ENCODE peak calls at places on chromosomes 7 and 10, in nine cellular contexts. K is suprapubic skin, I is transverse colon, D is vagina, T is HCT116, U is sigmoid colon, M is spleen, V is GM12878, N is esophagus muscularis mucosa. Q is an unnamed sample. For H3K9me3, the result is how much of the 10 kb centered on the place peaks cover.

GRCh38 chr7:150901160-150902035 is 49.1 kb downstream of the AOC1 start:
- DNase-seq in U (no peak), V (no peak), D (no peak), K (no peak), I (peak), T (no peak), N (no peak), M (no peak), Q (no peak)

GRCh38 chr10:30931094-30931493 is 100.6 kb downstream of the ZNF438 start:
- DNase-seq in M (no peak), I (no peak), D (no peak), K (no peak), T (no peak), N (no peak), U (no peak), V (no peak), Q (no peak)

GRCh38 chr10:27745380-27745718 is 270 bp downstream of the MKX start:
- DNase-seq in T (no peak), D (no peak), V (no peak), I (peak), M (peak), N (no peak), U (peak), K (no peak), Q (no peak)

GRCh38 chr10:55398463-55398862 is 597.4 kb upstream of the PCDH15 start:
- DNase-seq in K (no peak), D (no peak), T (no peak), N (no peak), I (no peak), U (no peak), M (no peak), V (no peak), Q (no peak)

GRCh38 chr10:128058106-128058745 is 68.0 kb downstream of the MKI67 start:
- DNase-seq in U (no peak), K (no peak), N (no peak), V (no peak), M (peak), D (no peak), I (no peak), T (no peak), Q (no peak)

GRCh38 chr7:41573017-41573416 is 129.9 kb downstream of the INHBA start:
- DNase-seq in K (no peak), D (no peak), N (no peak), T (no peak), M (no peak), U (no peak), V (no peak), I (no peak), Q (no peak)

GRCh38 chr10:75853085-75853484 is 421.7 kb downstream of the LRMDA start:
- DNase-seq in D (no peak), V (no peak), U (no peak), I (no peak), K (no peak), M (no peak), T (no peak), N (peak), Q (no peak)

GRCh38 chr10:67492317-67493019 is 203.5 kb downstream of the CTNNA3 start:
- DNase-seq in M (no peak), V (no peak), I (no peak), U (no peak), K (no peak), N (no peak), D (no peak), T (no peak), Q (no peak)

GRCh38 chr10:132545659-132546367 is 8.2 kb downstream of the INPP5A start:
- DNase-seq in D (no peak), M (peak), K (peak), V (no peak), I (no peak), N (no peak), U (peak), T (no peak), Q (no peak)

GRCh38 chr10:63675171-63675570 is 154.0 kb downstream of the REEP3 start:
- DNase-seq in D (no peak), T (no peak), I (no peak), V (no peak), M (no peak), N (no peak), K (no peak), U (no peak), Q (no peak)

GRCh38 chr7:2019693-2020511 is 212.8 kb downstream of the MAD1L1 start:
- DNase-seq in N (no peak), D (no peak), I (peak), U (peak), M (peak), K (peak), T (no peak), V (no peak), Q (no peak)

GRCh38 chr7:134088199-134088598 is 38.9 kb upstream of the LRGUK start:
- DNase-seq in K (no peak), D (no peak), V (no peak), U (no peak), I (no peak), N (no peak), T (no peak), M (no peak), Q (no peak)

GRCh38 chr7:34845666-34846361 is 187.8 kb downstream of the NPSR1 start:
- DNase-seq in T (no peak), U (no peak), N (peak), V (no peak), I (no peak), M (no peak), D (no peak), K (no peak), Q (no peak)

GRCh38 chr10:29064665-29065064 is 224.2 kb upstream of the LYZL1 start:
- DNase-seq in N (no peak), I (no peak), M (no peak), K (no peak), V (no peak), U (no peak), D (no peak), T (no peak), Q (no peak)

GRCh38 chr7:137882261-137882668 is 35.5 kb upstream of the DGKI start:
- DNase-seq in D (no peak), T (peak), U (peak), N (no peak), I (no peak), V (peak), K (no peak), M (no peak), Q (no peak)

GRCh38 chr10:103969436-103969835 is 2.5 kb downstream of the SLK start:
- DNase-seq in K (no peak), T (no peak), V (no peak), N (no peak), D (no peak), M (no peak), U (no peak), I (no peak), Q (no peak)

GRCh38 chr7:98196706-98197605 is 14.3 kb upstream of the BHLHA15 start:
- DNase-seq in D (no peak), U (no peak), I (no peak), K (no peak), V (no peak), M (no peak), N (no peak), T (no peak), Q (no peak)

GRCh38 chr7:38232475-38233366 is 40.7 kb downstream of the TARP start:
- DNase-seq in V (peak), M (peak), D (no peak), K (no peak), I (peak), N (no peak), U (no peak), T (no peak), Q (no peak)

GRCh38 chr7:97971120-97971989 is 18.6 kb downstream of the OCM2 start:
- DNase-seq in I (peak), U (no peak), N (no peak), V (peak), D (no peak), T (no peak), M (no peak), K (no peak), Q (no peak)

GRCh38 chr10:103616705-103617361 is 123.3 kb downstream of the NEURL1 start:
- DNase-seq in D (no peak), I (peak), T (no peak), U (peak), N (no peak), V (no peak), M (no peak), K (peak), Q (no peak)

GRCh38 chr10:19791032-19791431 is 25.2 kb upstream of the PLXDC2 start:
- DNase-seq in T (no peak), N (no peak), V (no peak), U (no peak), M (no peak), I (no peak), D (no peak), K (no peak), Q (no peak)

GRCh38 chr10:5079306-5079830 is 14.8 kb upstream of the AKR1C3 start:
- DNase-seq in N (no peak), K (no peak), I (no peak), T (no peak), V (no peak), U (no peak), D (no peak), M (no peak), Q (no peak)

GRCh38 chr7:111192614-111193053 is 101.7 kb downstream of the LRRN3 start:
- DNase-seq in V (no peak), D (no peak), K (no peak), M (no peak), I (no peak), T (no peak), N (no peak), U (no peak), Q (no peak)

GRCh38 chr10:114157912-114158311 is 16.1 kb downstream of the CCDC186 start:
- DNase-seq in I (no peak), N (no peak), K (no peak), U (no peak), T (no peak), D (no peak), V (no peak), M (no peak), Q (no peak)

GRCh38 chr7:129664029-129665012 is 52.8 kb downstream of the NRF1 start:
- DNase-seq in I (no peak), V (peak), D (no peak), N (no peak), K (no peak), M (no peak), U (no peak), T (peak), Q (no peak)
- TF ChIP-seq CTCF in I (peak), V (peak), D (peak), N (peak), K (no peak), M (peak), U (peak), T (peak), Q (peak)

GRCh38 chr7:78019457-78020130 is 221.0 kb downstream of the PHTF2 start:
- DNase-seq in V (no peak), T (peak), K (peak), D (no peak), U (peak), I (peak), N (peak), M (peak), Q (peak)
- TF ChIP-seq POLR2AphosphoS5 in V (no peak), T (peak), K (peak), D (peak), U (peak), I (peak), N (peak), M (peak), Q (peak)

GRCh38 chr10:120989279-120989678 is 138.1 kb downstream of the WDR11 start:
- DNase-seq in N (peak), V (no peak), I (no peak), D (no peak), T (no peak), U (no peak), M (no peak), K (no peak), Q (no peak)
- H3K9me3 ChIP-seq in N (under half), V (under half), I (under half), D (under half), T (under half), U (under half), M (half or more), K (under half), Q (under half)

DNA sequence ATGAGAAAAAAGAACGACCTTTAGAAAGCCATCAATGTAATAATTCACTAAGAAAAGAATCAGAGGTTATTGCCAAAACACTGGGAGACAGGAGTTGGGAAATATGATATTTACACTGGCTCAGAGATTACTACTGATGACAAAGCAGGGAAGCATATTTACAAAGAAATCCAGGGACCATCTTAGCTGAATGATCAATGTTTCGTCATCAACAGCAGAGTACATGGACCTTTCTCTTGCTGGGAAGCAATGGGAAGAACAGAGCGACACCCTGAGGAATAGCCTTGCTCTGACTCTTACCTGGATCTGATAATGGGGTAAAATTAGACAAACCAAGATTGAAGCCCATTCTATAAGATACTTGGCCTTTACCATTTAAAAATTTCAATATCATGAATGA is 1293.5 kb downstream of the XPNPEP1 start:
- DNase-seq in U (no peak), M (no peak), D (no peak), V (no peak), T (no peak), K (no peak), N (no peak), I (no peak), Q (no peak)
- TF ChIP-seq CTCF in U (no peak), M (no peak), D (no peak), V (no peak), T (no peak), K (no peak), N (no peak), I (no peak), Q (no peak)

DNA sequence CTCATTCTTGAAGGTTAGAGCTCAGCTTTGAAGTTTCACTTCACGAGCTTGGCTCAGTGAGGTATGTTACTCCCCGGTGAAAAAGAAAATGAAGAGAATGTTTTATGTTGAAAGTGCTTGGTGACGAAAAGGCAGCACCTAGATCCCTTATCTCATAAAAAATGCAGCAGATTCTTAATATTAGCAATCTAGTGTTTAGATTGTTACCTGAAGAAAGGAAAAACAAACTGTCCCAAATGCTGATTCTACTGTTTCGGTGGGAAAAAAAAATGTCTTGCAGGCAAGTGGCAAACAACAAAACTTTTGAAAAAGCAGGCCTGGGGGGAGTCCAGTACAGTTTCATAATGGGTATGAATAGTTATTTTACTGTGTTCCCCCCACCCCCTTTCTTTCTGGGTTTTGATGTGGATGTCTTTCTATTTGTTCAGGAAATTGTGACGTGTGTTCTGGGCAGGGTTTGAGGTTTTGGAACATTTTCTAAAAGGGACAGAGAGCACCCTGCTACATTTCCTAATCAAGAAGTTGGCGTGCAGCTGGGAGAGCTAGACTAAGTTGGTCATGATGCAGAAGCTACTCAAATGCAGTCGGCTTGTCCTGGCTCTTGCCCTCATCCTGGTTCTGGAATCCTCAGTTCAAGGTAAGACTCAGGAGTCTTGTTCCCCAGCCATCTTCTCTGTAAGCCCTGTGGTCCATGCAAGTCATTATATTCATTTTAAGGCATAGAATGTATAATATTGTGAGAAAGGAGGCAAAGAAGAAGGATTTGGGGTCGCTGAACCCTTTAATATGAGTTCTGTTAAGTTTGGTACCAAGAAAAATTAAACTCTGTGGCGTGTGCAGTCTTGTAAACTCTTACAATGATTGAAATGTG is at the start of gene SRGN:
- DNase-seq in N (peak), U (peak), D (no peak), K (peak), V (peak), I (peak), T (no peak), M (peak), Q (peak)
- TF ChIP-seq POLR2AphosphoS5 in N (peak), U (peak), D (peak), K (peak), V (peak), I (peak), T (no peak), M (no peak), Q (peak)

GRCh38 chr7:159138508-159138907 is 6.2 kb downstream of the VIPR2 start:
- DNase-seq in N (no peak), T (no peak), U (no peak), V (no peak), M (no peak), D (no peak), K (no peak), I (no peak), Q (no peak)
- H3K9me3 ChIP-seq in N (under half), T (under half), U (under half), V (under half), M (under half), D (under half), K (under half), I (under half), Q (under half)

DNA sequence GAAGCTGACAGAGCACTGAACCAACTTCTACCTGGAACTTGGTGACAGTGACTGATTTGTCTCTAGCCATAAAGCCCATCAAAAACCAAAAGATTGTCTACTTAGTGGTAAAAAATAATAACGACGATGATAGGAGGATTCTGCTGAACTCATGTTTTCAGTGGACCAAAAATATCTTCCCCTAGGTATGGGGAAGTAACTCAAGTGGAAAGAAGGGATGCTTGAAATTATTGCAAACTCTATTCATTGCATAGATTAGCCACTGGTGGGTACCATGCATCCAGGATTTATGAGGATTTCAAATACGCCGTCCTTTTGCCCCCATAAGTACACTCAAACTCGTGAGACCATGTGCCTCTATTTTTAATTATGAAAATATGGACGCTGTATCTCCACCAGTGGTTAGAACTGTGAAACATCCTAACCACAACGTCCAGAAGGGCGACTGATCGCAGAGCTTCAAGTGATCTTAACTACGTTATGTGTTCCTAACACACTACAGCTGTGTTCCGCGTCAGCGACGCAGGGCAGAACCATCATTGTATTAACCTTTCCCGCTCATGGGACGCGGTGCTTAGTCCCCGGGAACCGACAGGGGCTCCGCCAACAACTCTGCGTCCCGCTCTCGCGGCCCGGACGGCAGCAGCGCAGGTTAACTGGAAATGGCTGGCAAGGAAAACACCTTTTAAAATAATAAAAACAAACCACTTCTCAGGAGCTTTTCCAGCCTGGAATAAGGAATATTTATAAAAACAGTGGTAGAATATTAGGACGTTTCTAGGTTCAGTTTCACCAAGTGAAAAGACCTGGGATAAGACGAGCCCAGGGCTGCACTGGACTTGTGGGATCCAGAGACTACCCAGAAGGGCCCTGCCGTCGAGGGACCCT is 776 bp downstream of the PEX1 start:
- DNase-seq in V (peak), I (peak), N (no peak), M (peak), D (no peak), K (peak), T (peak), U (no peak), Q (peak)
- TF ChIP-seq CTCF in V (no peak), I (no peak), N (peak), M (no peak), D (no peak), K (no peak), T (peak), U (no peak), Q (no peak)

DNA sequence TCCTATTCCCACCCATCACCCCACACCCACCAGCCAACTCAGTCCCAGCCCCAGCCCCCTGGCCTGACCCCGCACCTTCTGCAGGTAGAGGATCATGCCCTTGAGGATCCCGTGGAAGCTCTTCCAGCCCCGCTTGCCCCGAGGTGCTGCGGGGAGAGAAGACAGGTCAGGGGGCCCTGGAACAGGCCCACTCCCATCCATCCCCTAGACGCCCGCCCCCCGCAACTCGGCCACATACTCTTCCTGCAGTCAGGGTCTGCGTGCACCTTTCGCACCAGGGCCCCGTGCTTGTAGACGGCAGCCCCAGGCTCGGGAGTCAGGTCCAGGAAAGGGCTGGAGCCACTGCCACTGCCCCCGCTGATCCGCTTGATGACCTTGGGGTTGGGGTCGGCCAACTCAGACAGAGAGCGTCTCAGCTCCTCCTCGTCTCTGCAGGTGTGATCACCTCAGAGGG is 9.6 kb downstream of the NFKB2 start:
- DNase-seq in U (no peak), I (no peak), K (no peak), M (no peak), V (no peak), T (no peak), N (no peak), D (no peak), Q (no peak)
- TF ChIP-seq POLR2AphosphoS5 in U (no peak), I (no peak), K (no peak), M (peak), V (peak), T (no peak), N (no peak), D (no peak), Q (no peak)

GRCh38 chr10:637221-637620 is 52.2 kb downstream of the DIP2C start:
- DNase-seq in K (peak), V (no peak), D (no peak), U (peak), M (peak), I (no peak), N (no peak), T (no peak), Q (no peak)
- H3K9me3 ChIP-seq in K (under half), V (under half), D (under half), U (under half), M (under half), I (under half), N (under half), T (under half), Q (under half)

Q was measured in prostate gland.